ENCODE peak calls at places on chromosomes 11 and 22, in seven cellular contexts. One of them, this sample, is unnamed.

GRCh38 chr22:41596776-41597634 is 7.4 kb upstream of the PMM1 start:
- DNase-seq in fibroblast of the aortic adventitia: peak
- DNase-seq in right atrium auricular region: no peak
- DNase-seq in OCI-LY7: peak
- DNase-seq in RWPE1: no peak
- DNase-seq in GM12864: no peak
- DNase-seq in kidney epithelial cell: no peak
- DNase-seq in this sample: peak

GRCh38 chr11:86728562-86728961 is 56.1 kb upstream of the ME3 start:
- DNase-seq in fibroblast of the aortic adventitia: no peak
- DNase-seq in right atrium auricular region: no peak
- DNase-seq in OCI-LY7: no peak
- DNase-seq in RWPE1: no peak
- DNase-seq in GM12864: no peak
- DNase-seq in kidney epithelial cell: no peak
- DNase-seq in this sample: no peak

GRCh38 chr22:45580703-45581381 is 78.2 kb downstream of the FBLN1 start:
- DNase-seq in fibroblast of the aortic adventitia: no peak
- DNase-seq in right atrium auricular region: no peak
- DNase-seq in OCI-LY7: no peak
- DNase-seq in RWPE1: no peak
- DNase-seq in GM12864: no peak
- DNase-seq in kidney epithelial cell: no peak
- DNase-seq in this sample: no peak

GRCh38 chr22:23182289-23183106 is 2.2 kb downstream of the BCR start:
- DNase-seq in fibroblast of the aortic adventitia: no peak
- DNase-seq in right atrium auricular region: no peak
- DNase-seq in OCI-LY7: peak
- DNase-seq in RWPE1: peak
- DNase-seq in GM12864: no peak
- DNase-seq in kidney epithelial cell: no peak
- DNase-seq in this sample: peak

GRCh38 chr22:27110985-27111451 is 453.6 kb downstream of the MIAT start:
- DNase-seq in fibroblast of the aortic adventitia: peak
- DNase-seq in right atrium auricular region: no peak
- DNase-seq in OCI-LY7: no peak
- DNase-seq in RWPE1: no peak
- DNase-seq in GM12864: no peak
- DNase-seq in kidney epithelial cell: no peak
- DNase-seq in this sample: no peak

GRCh38 chr22:36226189-36226588 is 13.1 kb downstream of the APOL2 start:
- DNase-seq in fibroblast of the aortic adventitia: no peak
- DNase-seq in right atrium auricular region: no peak
- DNase-seq in OCI-LY7: no peak
- DNase-seq in RWPE1: no peak
- DNase-seq in GM12864: no peak
- DNase-seq in kidney epithelial cell: no peak
- DNase-seq in this sample: no peak

GRCh38 chr22:27474711-27475547 is 326.6 kb downstream of the MN1 start:
- DNase-seq in fibroblast of the aortic adventitia: peak
- DNase-seq in right atrium auricular region: no peak
- DNase-seq in OCI-LY7: no peak
- DNase-seq in RWPE1: peak
- DNase-seq in GM12864: no peak
- DNase-seq in kidney epithelial cell: peak
- DNase-seq in this sample: no peak

GRCh38 chr22:41197046-41197807 is 7.9 kb upstream of the L3MBTL2 start:
- DNase-seq in fibroblast of the aortic adventitia: peak
- DNase-seq in right atrium auricular region: peak
- DNase-seq in OCI-LY7: peak
- DNase-seq in RWPE1: peak
- DNase-seq in GM12864: no peak
- DNase-seq in kidney epithelial cell: no peak
- DNase-seq in this sample: peak

GRCh38 chr11:86571273-86571948 is 101.0 kb downstream of the ME3 start:
- DNase-seq in fibroblast of the aortic adventitia: no peak
- DNase-seq in right atrium auricular region: no peak
- DNase-seq in OCI-LY7: no peak
- DNase-seq in RWPE1: no peak
- DNase-seq in GM12864: no peak
- DNase-seq in kidney epithelial cell: no peak
- DNase-seq in this sample: no peak

GRCh38 chr22:39350803-39351688 is 1.3 kb downstream of the SYNGR1 start:
- DNase-seq in fibroblast of the aortic adventitia: no peak
- DNase-seq in right atrium auricular region: no peak
- DNase-seq in OCI-LY7: no peak
- DNase-seq in RWPE1: no peak
- DNase-seq in GM12864: no peak
- DNase-seq in kidney epithelial cell: no peak
- DNase-seq in this sample: peak

GRCh38 chr11:1049911-1050580 is 13.5 kb upstream of the MUC6 start:
- DNase-seq in fibroblast of the aortic adventitia: no peak
- DNase-seq in right atrium auricular region: no peak
- DNase-seq in OCI-LY7: no peak
- DNase-seq in RWPE1: no peak
- DNase-seq in GM12864: no peak
- DNase-seq in kidney epithelial cell: no peak
- DNase-seq in this sample: no peak

GRCh38 chr11:120040136-120040840 is 97.6 kb downstream of the TRIM29 start:
- DNase-seq in fibroblast of the aortic adventitia: no peak
- DNase-seq in right atrium auricular region: no peak
- DNase-seq in OCI-LY7: no peak
- DNase-seq in RWPE1: no peak
- DNase-seq in GM12864: no peak
- DNase-seq in kidney epithelial cell: no peak
- DNase-seq in this sample: no peak

GRCh38 chr11:126061707-126062678 is 673 bp downstream of the CDON start:
- DNase-seq in fibroblast of the aortic adventitia: peak
- DNase-seq in right atrium auricular region: no peak
- DNase-seq in OCI-LY7: peak
- DNase-seq in RWPE1: peak
- DNase-seq in GM12864: no peak
- DNase-seq in kidney epithelial cell: no peak
- DNase-seq in this sample: peak

GRCh38 chr22:21587803-21588611 is 20.5 kb downstream of the UBE2L3 start:
- DNase-seq in fibroblast of the aortic adventitia: peak
- DNase-seq in right atrium auricular region: no peak
- DNase-seq in OCI-LY7: peak
- DNase-seq in RWPE1: no peak
- DNase-seq in GM12864: peak
- DNase-seq in kidney epithelial cell: no peak
- DNase-seq in this sample: peak

GRCh38 chr11:9176136-9176535 is 84.7 kb upstream of the SCUBE2 start:
- DNase-seq in fibroblast of the aortic adventitia: no peak
- DNase-seq in right atrium auricular region: no peak
- DNase-seq in OCI-LY7: no peak
- DNase-seq in RWPE1: no peak
- DNase-seq in GM12864: no peak
- DNase-seq in kidney epithelial cell: no peak
- DNase-seq in this sample: no peak

GRCh38 chr11:1573077-1573846 is 1.2 kb upstream of the DUSP8 start:
- DNase-seq in fibroblast of the aortic adventitia: no peak
- DNase-seq in right atrium auricular region: no peak
- DNase-seq in OCI-LY7: no peak
- DNase-seq in RWPE1: no peak
- DNase-seq in GM12864: no peak
- DNase-seq in kidney epithelial cell: no peak
- DNase-seq in this sample: peak

GRCh38 chr11:122181893-122182292 is 65.9 kb upstream of the BLID start:
- DNase-seq in fibroblast of the aortic adventitia: no peak
- DNase-seq in right atrium auricular region: no peak
- DNase-seq in OCI-LY7: no peak
- DNase-seq in RWPE1: no peak
- DNase-seq in GM12864: no peak
- DNase-seq in kidney epithelial cell: no peak
- DNase-seq in this sample: no peak

GRCh38 chr11:134537296-134537695 is 125.3 kb upstream of the B3GAT1 start:
- DNase-seq in fibroblast of the aortic adventitia: no peak
- DNase-seq in right atrium auricular region: no peak
- DNase-seq in OCI-LY7: no peak
- DNase-seq in RWPE1: no peak
- DNase-seq in GM12864: no peak
- DNase-seq in kidney epithelial cell: no peak
- DNase-seq in this sample: no peak

GRCh38 chr11:944711-945470 is 19.2 kb downstream of the AP2A2 start:
- DNase-seq in fibroblast of the aortic adventitia: peak
- DNase-seq in right atrium auricular region: no peak
- DNase-seq in OCI-LY7: no peak
- DNase-seq in RWPE1: no peak
- DNase-seq in GM12864: no peak
- DNase-seq in kidney epithelial cell: no peak
- DNase-seq in this sample: no peak

GRCh38 chr22:32622004-32622761 is 147.6 kb downstream of the FBXO7 start:
- DNase-seq in fibroblast of the aortic adventitia: peak
- DNase-seq in right atrium auricular region: peak
- DNase-seq in OCI-LY7: no peak
- DNase-seq in RWPE1: no peak
- DNase-seq in GM12864: no peak
- DNase-seq in kidney epithelial cell: no peak
- DNase-seq in this sample: no peak

GRCh38 chr11:346529-346928 is 22.8 kb upstream of the B4GALNT4 start:
- DNase-seq in fibroblast of the aortic adventitia: no peak
- DNase-seq in right atrium auricular region: no peak
- DNase-seq in OCI-LY7: no peak
- DNase-seq in RWPE1: no peak
- DNase-seq in GM12864: no peak
- DNase-seq in kidney epithelial cell: no peak
- DNase-seq in this sample: no peak

DNA sequence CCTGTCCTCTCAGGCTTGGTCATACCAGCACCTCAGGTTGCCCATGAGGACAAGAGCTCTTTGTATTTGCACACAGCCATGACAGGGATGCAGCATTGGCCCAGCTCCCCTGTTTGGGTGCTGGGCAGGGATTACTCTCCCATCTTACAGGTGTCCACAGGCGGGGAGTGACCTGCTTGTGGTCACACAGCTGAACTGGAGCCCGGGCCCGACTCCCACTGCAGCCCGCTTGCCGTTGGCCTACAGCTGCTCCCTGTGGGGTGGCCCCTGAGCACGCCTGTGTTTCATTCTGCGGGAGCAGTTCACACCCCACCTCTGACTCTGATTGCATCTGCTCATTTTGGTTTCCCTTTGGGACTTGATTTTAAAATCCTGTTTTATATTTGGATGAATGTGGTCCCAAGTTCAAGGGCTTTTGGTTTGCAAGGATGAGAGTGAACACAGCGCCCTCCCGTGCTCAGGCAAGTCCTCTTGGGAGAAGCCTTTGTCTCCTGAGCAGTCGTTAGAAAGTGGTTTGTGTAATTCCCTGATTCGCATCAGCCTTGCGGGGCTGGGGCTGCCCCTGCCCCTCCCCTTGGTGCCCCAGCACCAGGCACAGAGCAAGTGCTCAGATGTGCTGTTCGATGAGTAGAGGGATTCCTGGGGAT is 9.3 kb downstream of the PICK1 start:
- DNase-seq in fibroblast of the aortic adventitia: peak
- DNase-seq in right atrium auricular region: no peak
- DNase-seq in OCI-LY7: no peak
- DNase-seq in RWPE1: no peak
- DNase-seq in GM12864: no peak
- DNase-seq in kidney epithelial cell: no peak
- DNase-seq in this sample: no peak
- TF ChIP-seq CTCF in fibroblast of the aortic adventitia: peak
- TF ChIP-seq CTCF in right atrium auricular region: no peak
- TF ChIP-seq CTCF in OCI-LY7: no peak
- TF ChIP-seq CTCF in RWPE1: no peak
- TF ChIP-seq CTCF in GM12864: no peak
- TF ChIP-seq CTCF in kidney epithelial cell: no peak
- TF ChIP-seq CTCF in this sample: no peak

DNA sequence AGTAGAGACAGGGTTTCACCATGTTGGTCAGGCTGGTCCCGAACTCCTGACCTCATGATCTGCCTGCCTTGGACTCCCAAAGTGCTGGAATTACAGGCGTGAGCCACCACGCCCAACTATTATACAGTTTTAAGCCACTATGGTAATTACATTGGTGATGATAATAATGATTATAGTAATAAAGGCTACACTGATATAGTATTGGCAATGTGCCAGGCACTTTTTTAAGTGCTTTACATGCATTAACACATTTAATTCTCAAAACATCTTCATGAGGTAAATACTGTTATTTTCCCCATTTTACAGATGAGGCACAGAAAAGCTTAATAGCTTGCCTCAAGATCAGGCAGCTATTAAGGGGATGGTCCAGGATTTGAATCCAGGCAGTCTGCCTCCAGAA is 222.5 kb downstream of the SOX6 start:
- DNase-seq in fibroblast of the aortic adventitia: peak
- DNase-seq in right atrium auricular region: no peak
- DNase-seq in OCI-LY7: no peak
- DNase-seq in RWPE1: no peak
- DNase-seq in GM12864: no peak
- DNase-seq in kidney epithelial cell: no peak
- DNase-seq in this sample: no peak
- TF ChIP-seq CTCF in fibroblast of the aortic adventitia: no peak
- TF ChIP-seq CTCF in right atrium auricular region: no peak
- TF ChIP-seq CTCF in OCI-LY7: no peak
- TF ChIP-seq CTCF in RWPE1: no peak
- TF ChIP-seq CTCF in GM12864: no peak
- TF ChIP-seq CTCF in kidney epithelial cell: no peak
- TF ChIP-seq CTCF in this sample: no peak

GRCh38 chr11:32379714-32380113 is 55.6 kb downstream of the WT1 start:
- DNase-seq in fibroblast of the aortic adventitia: no peak
- DNase-seq in right atrium auricular region: no peak
- DNase-seq in OCI-LY7: no peak
- DNase-seq in RWPE1: no peak
- DNase-seq in GM12864: no peak
- DNase-seq in kidney epithelial cell: no peak
- DNase-seq in this sample: no peak

GRCh38 chr11:32374261-32374711 is 61.1 kb downstream of the WT1 start:
- DNase-seq in fibroblast of the aortic adventitia: no peak
- DNase-seq in right atrium auricular region: no peak
- DNase-seq in OCI-LY7: peak
- DNase-seq in RWPE1: no peak
- DNase-seq in GM12864: peak
- DNase-seq in kidney epithelial cell: no peak
- DNase-seq in this sample: peak
- TF ChIP-seq CTCF in fibroblast of the aortic adventitia: peak
- TF ChIP-seq CTCF in right atrium auricular region: peak
- TF ChIP-seq CTCF in OCI-LY7: peak
- TF ChIP-seq CTCF in RWPE1: peak
- TF ChIP-seq CTCF in GM12864: peak
- TF ChIP-seq CTCF in kidney epithelial cell: peak
- TF ChIP-seq CTCF in this sample: peak

DNA sequence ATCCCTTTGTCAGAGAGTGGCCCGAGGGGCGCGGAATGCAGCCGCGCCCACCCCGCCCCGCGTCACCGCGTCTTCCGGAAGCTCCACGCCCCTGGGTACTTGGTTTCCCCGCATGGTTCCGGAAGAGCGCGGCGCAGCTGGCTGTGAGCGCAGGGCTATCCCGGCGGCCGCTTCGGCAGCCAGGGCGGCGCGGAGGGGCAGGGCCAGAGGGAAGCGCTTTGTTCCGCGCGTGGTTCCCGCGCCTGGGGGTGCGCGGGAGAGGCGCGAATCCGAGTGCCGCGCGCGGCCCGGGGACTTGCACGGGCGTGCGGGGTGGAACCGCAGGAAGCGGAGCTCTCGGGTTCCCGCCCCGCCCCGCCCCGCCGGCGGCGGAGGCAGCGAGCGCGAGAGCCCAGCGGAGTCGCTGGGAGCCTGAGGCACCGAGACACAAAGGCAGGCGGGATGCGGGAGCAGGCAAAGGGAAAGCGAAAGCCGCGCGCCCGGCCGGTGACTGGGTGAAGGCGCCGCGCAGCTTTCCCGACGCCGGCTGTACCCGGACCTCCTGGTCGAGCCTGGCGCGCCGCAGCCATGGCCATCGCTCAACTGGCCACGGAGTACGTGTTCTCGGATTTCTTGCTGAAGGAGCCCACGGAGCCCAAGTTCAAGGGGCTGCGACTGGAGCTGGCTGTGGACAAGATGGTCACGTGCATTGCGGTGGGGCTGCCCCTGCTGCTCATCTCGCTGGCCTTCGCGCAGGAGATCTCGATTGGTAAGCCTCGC is at the start of gene PANX1:
- DNase-seq in fibroblast of the aortic adventitia: peak
- DNase-seq in right atrium auricular region: peak
- DNase-seq in OCI-LY7: peak
- DNase-seq in RWPE1: peak
- DNase-seq in GM12864: peak
- DNase-seq in kidney epithelial cell: peak
- DNase-seq in this sample: peak
- TF ChIP-seq CTCF in fibroblast of the aortic adventitia: no peak
- TF ChIP-seq CTCF in right atrium auricular region: no peak
- TF ChIP-seq CTCF in OCI-LY7: no peak
- TF ChIP-seq CTCF in RWPE1: no peak
- TF ChIP-seq CTCF in GM12864: no peak
- TF ChIP-seq CTCF in kidney epithelial cell: no peak
- TF ChIP-seq CTCF in this sample: no peak

This sample was measured in GM20000.